ENCODE peak calls at places on chromosomes 6 and 20, in nine cellular contexts. Y is colonic mucosa; O is HCT116; R is endothelial cell; G is AG08396; I is stimulated activated CD4-positive, alpha-beta T cell treated with anti-CD3 and anti-CD28 coated beads, Interleukin-2, amount 100 ng/mL, for 24 hours; T is stimulated activated CD8-positive, alpha-beta memory T cell treated with anti-CD3 and anti-CD28 coated beads, Interleukin-2, amount 100 ng/mL, for 48 hours; L is NCI-H2081; J is EL. A is an unnamed sample.

GRCh38 chr20:47727170-47727880 is 58.0 kb downstream of the SULF2 start:
- DNase-seq in Y (peak), O (no peak), R (no peak), G (no peak), I (peak), T (peak), L (no peak), J (no peak), A (no peak)

GRCh38 chr20:38604873-38605303 is 3.3 kb downstream of the ARHGAP40 start:
- DNase-seq in Y (no peak), O (no peak), R (no peak), G (peak), I (no peak), T (no peak), L (no peak), J (peak), A (peak)

GRCh38 chr20:62266340-62266739 is 28.0 kb downstream of the OSBPL2 start:
- DNase-seq in Y (no peak), O (no peak), R (no peak), G (no peak), I (no peak), T (no peak), L (no peak), J (no peak), A (peak)

GRCh38 chr20:61762208-61762710 is 303.4 kb downstream of the TAF4 start:
- DNase-seq in Y (no peak), O (no peak), R (no peak), G (no peak), I (no peak), T (no peak), L (no peak), J (no peak), A (no peak)

GRCh38 chr6:113428702-113429101 is 428.4 kb upstream of the MARCKS start:
- DNase-seq in Y (no peak), O (no peak), R (no peak), G (no peak), I (no peak), T (no peak), L (no peak), J (no peak), A (no peak)

GRCh38 chr20:56835829-56836228 is 206.7 kb downstream of the TFAP2C start:
- DNase-seq in Y (no peak), O (no peak), R (no peak), G (no peak), I (no peak), T (no peak), L (no peak), J (no peak), A (no peak)

GRCh38 chr20:25198663-25199363 is 3.3 kb downstream of the ENTPD6 start:
- DNase-seq in Y (no peak), O (no peak), R (no peak), G (no peak), I (no peak), T (no peak), L (no peak), J (no peak), A (no peak)

GRCh38 chr6:3789896-3790558 is 38.5 kb upstream of the PXDC1 start:
- DNase-seq in Y (no peak), O (no peak), R (no peak), G (no peak), I (no peak), T (no peak), L (no peak), J (no peak), A (no peak)

GRCh38 chr6:54719633-54720032 is 126.9 kb upstream of the FAM83B start:
- DNase-seq in Y (no peak), O (no peak), R (no peak), G (no peak), I (no peak), T (no peak), L (peak), J (no peak), A (no peak)

GRCh38 chr6:106283476-106283875 is 42.1 kb downstream of the ATG5 start:
- DNase-seq in Y (no peak), O (no peak), R (no peak), G (no peak), I (no peak), T (no peak), L (no peak), J (no peak), A (no peak)

GRCh38 chr20:48390981-48391380 is 436.8 kb downstream of the PREX1 start:
- DNase-seq in Y (no peak), O (no peak), R (no peak), G (no peak), I (no peak), T (no peak), L (no peak), J (no peak), A (no peak)

GRCh38 chr6:158847012-158847529 is 27.9 kb upstream of the EZR start:
- DNase-seq in Y (no peak), O (no peak), R (no peak), G (no peak), I (no peak), T (no peak), L (no peak), J (no peak), A (no peak)

GRCh38 chr20:58753267-58753928 is 60.8 kb downstream of the NPEPL1 start:
- DNase-seq in Y (peak), O (no peak), R (no peak), G (no peak), I (no peak), T (no peak), L (no peak), J (no peak), A (no peak)

GRCh38 chr20:42082611-42083010 is 464.4 kb upstream of the CHD6 start:
- DNase-seq in Y (peak), O (no peak), R (no peak), G (no peak), I (no peak), T (no peak), L (no peak), J (no peak), A (no peak)

GRCh38 chr20:35173576-35174192 is 1.8 kb downstream of the PROCR start:
- DNase-seq in Y (no peak), O (no peak), R (no peak), G (no peak), I (no peak), T (no peak), L (no peak), J (no peak), A (no peak)

GRCh38 chr6:113458368-113459010 is 398.7 kb upstream of the MARCKS start:
- DNase-seq in Y (no peak), O (no peak), R (no peak), G (no peak), I (no peak), T (no peak), L (no peak), J (peak), A (peak)

GRCh38 chr6:80094017-80094416 is 12.5 kb upstream of the BCKDHB start:
- DNase-seq in Y (no peak), O (peak), R (peak), G (peak), I (no peak), T (no peak), L (peak), J (peak), A (peak)

GRCh38 chr20:62156254-62156556 is 12.6 kb downstream of the SS18L1 start:
- DNase-seq in Y (no peak), O (no peak), R (no peak), G (no peak), I (no peak), T (no peak), L (no peak), J (no peak), A (no peak)

GRCh38 chr20:51372176-51372803 is 170.2 kb downstream of the NFATC2 start:
- DNase-seq in Y (peak), O (peak), R (peak), G (peak), I (peak), T (peak), L (peak), J (peak), A (peak)

GRCh38 chr20:25065625-25066338 is 7.8 kb upstream of the ACSS1 start:
- DNase-seq in Y (peak), O (peak), R (peak), G (peak), I (peak), T (peak), L (peak), J (peak), A (peak)

GRCh38 chr20:37907677-37908397 is 4.9 kb downstream of the VSTM2L start:
- DNase-seq in Y (no peak), O (no peak), R (no peak), G (peak), I (no peak), T (no peak), L (peak), J (peak), A (no peak)

GRCh38 chr6:37168809-37169457 is 1.0 kb upstream of the PIM1 start:
- DNase-seq in Y (no peak), O (no peak), R (no peak), G (peak), I (peak), T (no peak), L (no peak), J (no peak), A (peak)

GRCh38 chr6:155400022-155400965 is 55.3 kb downstream of the NOX3 start:
- DNase-seq in Y (no peak), O (no peak), R (no peak), G (no peak), I (no peak), T (no peak), L (peak), J (peak), A (no peak)

GRCh38 chr20:50467618-50468373 is 42.4 kb upstream of the PTPN1 start:
- DNase-seq in Y (peak), O (peak), R (peak), G (peak), I (peak), T (no peak), L (peak), J (peak), A (peak)

GRCh38 chr6:160013987-160014868 is 45.3 kb downstream of the IGF2R start:
- DNase-seq in Y (peak), O (no peak), R (no peak), G (no peak), I (no peak), T (no peak), L (peak), J (no peak), A (peak)

GRCh38 chr6:66772785-66773184 is 1065.8 kb upstream of the EYS start:
- DNase-seq in Y (no peak), O (no peak), R (no peak), G (no peak), I (no peak), T (no peak), L (no peak), J (no peak), A (no peak)

GRCh38 chr6:131400054-131400781 is 172.8 kb upstream of the ARG1 start:
- DNase-seq in Y (no peak), O (peak), R (no peak), G (peak), I (no peak), T (no peak), L (no peak), J (peak), A (peak)

GRCh38 chr6:103687430-103687829 is 1172.3 kb downstream of the HACE1 start:
- DNase-seq in Y (no peak), O (no peak), R (no peak), G (no peak), I (no peak), T (no peak), L (no peak), J (no peak), A (no peak)

GRCh38 chr20:11496382-11496781 is 421.3 kb upstream of the BTBD3 start:
- DNase-seq in Y (no peak), O (no peak), R (no peak), G (no peak), I (no peak), T (no peak), L (no peak), J (no peak), A (no peak)

GRCh38 chr6:11976489-11976888 is 35.6 kb upstream of the HIVEP1 start:
- DNase-seq in Y (no peak), O (no peak), R (no peak), G (no peak), I (no peak), T (no peak), L (no peak), J (no peak), A (no peak)

GRCh38 chr6:85641916-85642773 is 541 bp downstream of the SYNCRIP start:
- DNase-seq in Y (peak), O (no peak), R (peak), G (peak), I (peak), T (peak), L (peak), J (peak), A (peak)

GRCh38 chr6:143674466-143675114 is 3.2 kb upstream of the PHACTR2 start:
- DNase-seq in Y (no peak), O (no peak), R (no peak), G (no peak), I (no peak), T (no peak), L (no peak), J (no peak), A (no peak)